ENCODE peak calls at places on chromosomes 4 and X, in six cellular contexts. O is heart left ventricle, I is choroid plexus epithelial cell, R is brain microvascular endothelial cell, X is dorsolateral prefrontal cortex, T is lower leg skin. W is an unnamed sample.
A peak's percentile ranks its signal among the peaks of the same experiment; 100 is the strongest.

GRCh38 chr4:78772526-78773084 is 3.5 kb upstream of the BMP2K start:
- DNase-seq in R (no peak), O (no peak), I (no peak), X (no peak), T (no peak), W (no peak)

GRCh38 chr4:23932935-23933334 is 43.1 kb upstream of the PPARGC1A start:
- DNase-seq in T (no peak), R (no peak), O (no peak), I (peak; percentile 37), X (no peak), W (peak; percentile 69)

GRCh38 chrX:118839334-118839958 is 15.8 kb downstream of the ZCCHC12 start:
- DNase-seq in X (peak; percentile 79), I (peak; percentile 63), R (peak; percentile 31), T (peak; percentile 93), O (peak; percentile 88), W (peak; percentile 31)

GRCh38 chrX:34734383-34734782 is 77.3 kb upstream of the TMEM47 start:
- DNase-seq in T (no peak), X (no peak), O (no peak), I (peak; percentile 44), R (peak; percentile 17), W (peak; percentile 31)

GRCh38 chrX:6184900-6185515 is 43.7 kb downstream of the NLGN4X start:
- DNase-seq in X (no peak), O (no peak), R (no peak), T (no peak), I (peak; percentile 1), W (peak; percentile 71)

GRCh38 chrX:118189628-118190027 is 73.0 kb upstream of the KLHL13 start:
- DNase-seq in X (no peak), T (no peak), R (no peak), I (no peak), O (peak; percentile 62), W (no peak)

GRCh38 chrX:38458071-38458470 is 103.3 kb upstream of the TSPAN7 start:
- DNase-seq in R (no peak), X (no peak), T (no peak), O (no peak), I (peak; percentile 7), W (no peak)

GRCh38 chr4:102343964-102344519 is 1.2 kb downstream of the SLC39A8 start:
- DNase-seq in R (no peak), I (no peak), O (no peak), X (peak; percentile 56), T (no peak), W (no peak)

GRCh38 chrX:41384041-41384705 is 50.2 kb downstream of the DDX3X start:
- DNase-seq in O (peak; percentile 81), T (no peak), X (no peak), I (peak; percentile 86), R (peak; percentile 78), W (peak; percentile 58)

GRCh38 chr4:2792711-2793577 is at the start of gene SH3BP2:
- DNase-seq in I (peak; percentile 71), X (peak; percentile 49), O (peak; percentile 94), T (peak; percentile 95), R (no peak), W (peak; percentile 66)

GRCh38 chrX:140050906-140051305 is 85.6 kb upstream of the CXorf66 start:
- DNase-seq in I (peak; percentile 30), O (no peak), R (no peak), T (no peak), X (no peak), W (peak; percentile 5)

GRCh38 chr4:164615964-164616363 is 138.0 kb upstream of the SMIM31 start:
- DNase-seq in T (no peak), X (no peak), O (no peak), I (no peak), R (no peak), W (no peak)

GRCh38 chrX:130676861-130677260 is 226.1 kb downstream of the ENOX2 start:
- DNase-seq in T (no peak), I (peak; percentile 10), O (no peak), X (no peak), R (no peak), W (no peak)

GRCh38 chr4:3877236-3877635 is 111.1 kb downstream of the ADRA2C start:
- DNase-seq in I (no peak), O (no peak), R (peak; percentile 8), T (no peak), X (no peak), W (no peak)

GRCh38 chr4:107853444-107854325 is 29.0 kb downstream of the SGMS2 start:
- DNase-seq in I (peak; percentile 88), O (no peak), X (no peak), T (no peak), R (peak; percentile 73), W (no peak)

GRCh38 chr4:153787156-153787555 is 1.7 kb downstream of the SFRP2 start:
- DNase-seq in X (no peak), T (no peak), R (no peak), I (no peak), O (no peak), W (no peak)

GRCh38 chrX:69396916-69397315 is 107.2 kb upstream of the NALF2 start:
- DNase-seq in R (no peak), T (no peak), X (no peak), O (no peak), I (no peak), W (no peak)

GRCh38 chrX:71292669-71293379 is 8.7 kb upstream of the ITGB1BP2 start:
- DNase-seq in T (no peak), I (peak; percentile 72), O (no peak), X (no peak), R (peak; percentile 40), W (peak; percentile 55)

GRCh38 chr4:145720656-145721055 is 40.7 kb downstream of the C4orf51 start:
- DNase-seq in X (no peak), O (no peak), I (no peak), T (no peak), R (no peak), W (no peak)

GRCh38 chr4:3343358-3343757 is 50.5 kb downstream of the RGS12 start:
- DNase-seq in T (no peak), X (no peak), O (no peak), R (no peak), I (no peak), W (no peak)

GRCh38 chr4:74018116-74018515 is 19.6 kb upstream of the CXCL5 start:
- DNase-seq in R (no peak), O (no peak), T (no peak), X (no peak), I (no peak), W (no peak)

GRCh38 chr4:47075241-47075640 is 43.9 kb downstream of the GABRB1 start:
- DNase-seq in I (peak; percentile 45), R (peak; percentile 47), T (no peak), O (no peak), X (no peak), W (peak; percentile 30)

GRCh38 chr4:25020240-25020639 is 10.5 kb downstream of the LGI2 start:
- DNase-seq in X (no peak), O (no peak), I (peak; percentile 16), T (no peak), R (no peak), W (no peak)

GRCh38 chrX:34900691-34901090 is 41.9 kb upstream of the FAM47B start:
- DNase-seq in T (no peak), R (peak; percentile 35), I (peak; percentile 68), O (no peak), X (no peak), W (no peak)

GRCh38 chr4:112234952-112235609 is 3.5 kb downstream of the AP1AR start:
- DNase-seq in T (no peak), R (peak; percentile 84), I (peak; percentile 93), O (peak; percentile 59), X (no peak), W (peak; percentile 85)

GRCh38 chr4:2243682-2244380 is 1.9 kb upstream of the HAUS3 start:
- DNase-seq in I (peak; percentile 58), X (peak; percentile 47), R (no peak), T (peak; percentile 87), O (peak; percentile 73), W (peak; percentile 32)

GRCh38 chrX:68332156-68332823 is 101.0 kb downstream of the OPHN1 start:
- DNase-seq in T (no peak), X (no peak), R (no peak), I (no peak), O (no peak), W (peak; percentile 13)

GRCh38 chr4:41359836-41360213 is 103.1 kb downstream of the UCHL1 start:
- DNase-seq in O (no peak), X (no peak), I (no peak), T (no peak), R (no peak), W (no peak)

GRCh38 chr4:138948918-138949317 is 66.7 kb upstream of the NOCT start:
- DNase-seq in R (no peak), O (no peak), T (no peak), I (no peak), X (no peak), W (no peak)

GRCh38 chrX:149638860-149639259 is 7.3 kb upstream of the TMEM185A start:
- DNase-seq in I (peak; percentile 8), R (no peak), T (no peak), O (no peak), X (no peak), W (peak; percentile 1)

GRCh38 chr4:6124386-6125102 is 75.8 kb downstream of the JAKMIP1 start:
- DNase-seq in T (peak; percentile 72), X (no peak), R (no peak), I (no peak), O (no peak), W (no peak)

GRCh38 chr4:168318266-168318895 is at the start of gene DDX60:
- DNase-seq in R (peak; percentile 71), T (peak; percentile 91), X (no peak), I (peak; percentile 86), O (peak; percentile 79), W (peak; percentile 82)
- TF ChIP-seq CTCF in R (peak; percentile 73), T (no peak), X (no peak), I (peak; percentile 50), O (peak; percentile 56), W (peak; percentile 49)

GRCh38 chr4:97774347-97774989 is 368.8 kb downstream of the STPG2 start:
- DNase-seq in O (no peak), R (no peak), I (no peak), T (no peak), X (no peak), W (no peak)
- H3K4me3 ChIP-seq in O (no peak overlapping the region), R (no peak overlapping the region), I (no peak overlapping the region), T (no peak overlapping the region), X (no peak overlapping the region), W (no peak overlapping the region)

GRCh38 chr4:85165808-85166207 is 199.3 kb upstream of the WDFY3 start:
- DNase-seq in O (no peak), I (no peak), T (no peak), R (no peak), X (no peak), W (no peak)
- TF ChIP-seq CTCF in O (no peak), I (no peak), T (no peak), R (no peak), X (no peak), W (no peak)

GRCh38 chr4:87919951-87920350 is 55.6 kb upstream of the SPP1 start:
- DNase-seq in R (no peak), T (no peak), O (no peak), I (no peak), X (no peak), W (no peak)

GRCh38 chr4:87915621-87916020 is 59.9 kb upstream of the SPP1 start:
- DNase-seq in O (no peak), X (no peak), T (no peak), R (no peak), I (no peak), W (no peak)

GRCh38 chr4:87916636-87917035 is 58.9 kb upstream of the SPP1 start:
- DNase-seq in T (no peak), I (peak; percentile 62), O (no peak), R (peak; percentile 38), X (no peak), W (no peak)

GRCh38 chr4:87920478-87920877 is 55.0 kb upstream of the SPP1 start:
- DNase-seq in R (no peak), I (no peak), O (no peak), X (no peak), T (no peak), W (no peak)

GRCh38 chr4:87918314-87919058 is 57.0 kb upstream of the SPP1 start:
- DNase-seq in X (no peak), T (no peak), R (no peak), I (no peak), O (no peak), W (no peak)
- H3K4me3 ChIP-seq in X (no peak overlapping the region), T (no peak overlapping the region), R (no peak overlapping the region), I (no peak overlapping the region), O (no peak overlapping the region), W (no peak overlapping the region)